ENCODE peak calls at places on chromosomes 7 and 10, in ten cellular contexts. A is CD4-positive, alpha-beta T cell; O is upper lobe of right lung; B is mammary epithelial cell; J is effector memory CD4-positive, alpha-beta T cell; H is AG04450; X is BJ; K is neuronal stem cell; G is uterus; C is cardiac muscle cell. W is an unnamed sample. For H3K27me3, the result is how much of the 10 kb centered on the place peaks cover.

GRCh38 chr7:129952164-129952652 is 552 bp downstream of the UBE2H start:
- DNase-seq in X (no peak), K (no peak), B (peak), O (peak), J (peak), C (peak), G (peak), H (no peak), A (peak), W (peak)

GRCh38 chr7:106064836-106065559 is 47.1 kb downstream of the SYPL1 start:
- DNase-seq in K (no peak), X (peak), O (peak), C (no peak), G (peak), H (peak), A (no peak), J (no peak), B (peak), W (no peak)

GRCh38 chr10:75019360-75019759 is 92.1 kb upstream of the SAMD8 start:
- DNase-seq in K (no peak), H (no peak), J (no peak), O (no peak), X (no peak), A (no peak), C (no peak), B (peak), G (no peak), W (no peak)

GRCh38 chr10:14583252-14583651 is 191.4 kb downstream of the FAM107B start:
- DNase-seq in A (peak), K (no peak), B (no peak), J (peak), G (no peak), X (no peak), C (no peak), H (no peak), O (no peak), W (no peak)

GRCh38 chr10:97319671-97320479 is 804 bp downstream of the FRAT1 start:
- DNase-seq in A (peak), K (peak), C (peak), H (no peak), J (peak), B (peak), X (no peak), O (peak), G (no peak), W (peak)

GRCh38 chr7:65287023-65287422 is 86.6 kb upstream of the ZNF92 start:
- DNase-seq in G (no peak), J (no peak), B (peak), H (no peak), A (no peak), K (no peak), O (no peak), C (no peak), X (no peak), W (no peak)

GRCh38 chr10:114691442-114691941 is 33.4 kb upstream of the ABLIM1 start:
- DNase-seq in K (no peak), O (no peak), X (no peak), B (peak), C (no peak), G (no peak), J (no peak), A (no peak), H (no peak), W (no peak)

GRCh38 chr7:109901916-109902315 is 1189.0 kb upstream of the LRRN3 start:
- DNase-seq in X (no peak), C (no peak), G (no peak), A (no peak), K (no peak), J (no peak), O (no peak), B (peak), H (no peak), W (no peak)

GRCh38 chr10:86020139-86020538 is 346.5 kb downstream of the GRID1 start:
- DNase-seq in A (no peak), X (no peak), G (no peak), J (no peak), O (no peak), B (no peak), K (no peak), H (no peak), C (no peak), W (no peak)

GRCh38 chr7:50653997-50654425 is 88.8 kb upstream of the DDC start:
- DNase-seq in X (no peak), K (no peak), O (no peak), H (no peak), A (no peak), G (peak), B (no peak), C (no peak), J (no peak), W (no peak)

GRCh38 chr7:113113912-113114311 is 4.4 kb downstream of the SMIM30 start:
- DNase-seq in J (no peak), B (no peak), C (no peak), K (peak), A (no peak), O (no peak), X (no peak), H (no peak), G (no peak), W (no peak)

GRCh38 chr10:78961760-78962159 is 107.0 kb upstream of the ZMIZ1 start:
- DNase-seq in H (no peak), X (no peak), J (no peak), O (no peak), A (no peak), C (no peak), G (no peak), B (no peak), K (no peak), W (no peak)

GRCh38 chr10:9547921-9548904 is 1469.5 kb upstream of the CELF2 start:
- DNase-seq in B (no peak), A (no peak), O (no peak), X (no peak), C (no peak), J (no peak), H (no peak), K (no peak), G (no peak), W (no peak)

GRCh38 chr7:154853727-154854095 is 149.2 kb downstream of the PAXIP1 start:
- DNase-seq in C (no peak), X (no peak), H (no peak), A (no peak), G (no peak), J (no peak), B (no peak), O (no peak), K (no peak), W (no peak)

GRCh38 chr7:45217358-45217757 is 59.8 kb downstream of the RAMP3 start:
- DNase-seq in K (no peak), X (no peak), C (peak), J (no peak), G (no peak), O (no peak), H (no peak), A (no peak), B (no peak), W (no peak)

GRCh38 chr10:95183132-95183450 is 10.9 kb upstream of the ACSM6 start:
- DNase-seq in J (no peak), X (no peak), K (no peak), O (no peak), H (no peak), B (no peak), G (no peak), C (no peak), A (no peak), W (no peak)

GRCh38 chr7:47379629-47380324 is 202.1 kb downstream of the TNS3 start:
- DNase-seq in H (peak), B (peak), G (peak), K (peak), C (peak), X (no peak), A (no peak), O (peak), J (no peak), W (no peak)

GRCh38 chr10:12965571-12965970 is 35.9 kb downstream of the CCDC3 start:
- DNase-seq in O (no peak), B (no peak), X (no peak), H (peak), C (no peak), A (no peak), G (no peak), K (no peak), J (no peak), W (no peak)

GRCh38 chr10:33315891-33316290 is 18.6 kb downstream of the NRP1 start:
- DNase-seq in O (no peak), C (no peak), H (no peak), K (no peak), B (no peak), X (no peak), G (no peak), J (no peak), A (no peak), W (no peak)

DNA sequence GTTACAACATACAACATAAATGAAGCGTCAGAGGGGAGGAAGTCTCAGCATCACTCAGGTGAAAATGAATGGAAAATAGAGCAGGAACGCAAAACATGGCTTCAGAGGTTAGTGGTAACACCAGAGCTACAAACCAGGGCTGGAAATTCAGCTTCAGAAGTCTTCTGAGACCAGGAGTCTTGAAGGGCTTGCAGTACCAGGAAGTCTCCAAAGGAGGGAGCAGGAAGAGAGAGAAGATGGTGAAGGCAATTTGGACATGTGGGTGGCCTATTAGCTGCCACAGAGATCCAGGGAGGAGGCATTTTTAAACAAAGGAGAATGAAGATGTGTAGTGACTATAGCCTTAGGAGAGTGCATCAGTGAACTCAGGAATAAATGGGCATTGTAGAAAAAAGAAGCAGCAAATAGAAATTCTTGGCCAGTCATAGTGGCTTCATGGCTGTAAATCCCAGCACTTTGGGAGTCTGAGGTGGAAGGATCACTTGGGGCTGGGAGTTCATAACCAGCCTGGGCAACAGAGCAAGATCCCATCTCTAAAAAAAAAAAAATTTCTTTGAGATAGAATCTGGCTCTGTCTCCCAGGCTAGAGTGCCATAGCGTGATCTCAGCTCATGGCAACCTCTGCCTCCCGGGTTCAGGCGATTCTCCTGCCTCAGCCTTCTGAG is 9.3 kb upstream of the TET1 start:
- DNase-seq in A (no peak), H (peak), X (no peak), J (no peak), G (peak), O (no peak), B (peak), C (peak), K (peak), W (no peak)
- H3K27me3 ChIP-seq in A (under half), H (under half), X (under half), J (under half), G (under half), O (under half), B (under half), C (under half), K (under half), W (under half)

GRCh38 chr7:25256424-25256823 is 28.1 kb upstream of the NPVF start:
- DNase-seq in B (no peak), H (no peak), X (no peak), O (no peak), C (peak), A (no peak), K (no peak), J (no peak), G (no peak), W (no peak)
- H3K27me3 ChIP-seq in B (under half), H (under half), X (under half), O (under half), C (under half), A (under half), K (under half), J (under half), G (under half), W (under half)

GRCh38 chr10:123967626-123968243 is 76.1 kb upstream of the CPXM2 start:
- DNase-seq in X (no peak), H (no peak), A (no peak), K (peak), B (peak), G (peak), O (peak), J (no peak), C (peak), W (peak)

GRCh38 chr10:123972481-123973401 is 81.1 kb upstream of the CPXM2 start:
- DNase-seq in B (no peak), J (no peak), C (peak), H (no peak), G (no peak), K (peak), A (no peak), O (no peak), X (no peak), W (no peak)

GRCh38 chr10:123970207-123970926 is 78.8 kb upstream of the CPXM2 start:
- DNase-seq in B (no peak), K (no peak), C (peak), G (no peak), X (no peak), J (no peak), H (no peak), O (no peak), A (no peak), W (no peak)

GRCh38 chr10:123974406-123974805 is 82.8 kb upstream of the CPXM2 start:
- DNase-seq in X (no peak), H (no peak), G (no peak), K (no peak), A (no peak), B (peak), O (no peak), C (no peak), J (no peak), W (no peak)

GRCh38 chr10:123970927-123971286 is 79.3 kb upstream of the CPXM2 start:
- DNase-seq in H (no peak), B (no peak), C (no peak), G (no peak), K (no peak), O (no peak), X (no peak), A (no peak), J (no peak), W (no peak)
- H3K27me3 ChIP-seq in H (under half), B (under half), C (half or more), G (under half), K (under half), O (half or more), X (under half), A (half or more), J (under half), W (under half)

GRCh38 chr7:96996111-96996936 is 9.0 kb upstream of the DLX6 start:
- DNase-seq in H (no peak), G (no peak), B (no peak), J (no peak), X (no peak), O (no peak), A (no peak), C (no peak), K (peak), W (no peak)

GRCh38 chr7:96996937-96997511 is 8.3 kb upstream of the DLX6 start:
- DNase-seq in J (no peak), O (no peak), H (no peak), A (no peak), K (peak), B (no peak), X (no peak), C (no peak), G (no peak), W (no peak)

GRCh38 chr7:96997512-96998032 is 7.8 kb upstream of the DLX6 start:
- DNase-seq in G (no peak), H (no peak), C (no peak), O (no peak), J (no peak), X (no peak), A (no peak), B (no peak), K (peak), W (no peak)

GRCh38 chr7:96993980-96994379 is 11.4 kb upstream of the DLX6 start:
- DNase-seq in J (no peak), B (no peak), G (no peak), O (no peak), K (no peak), H (no peak), C (no peak), A (no peak), X (no peak), W (no peak)

GRCh38 chr7:96995406-96996110 is 9.8 kb upstream of the DLX6 start:
- DNase-seq in C (no peak), A (no peak), B (no peak), X (no peak), H (no peak), G (no peak), J (no peak), K (peak), O (peak), W (no peak)
- H3K27me3 ChIP-seq in C (half or more), A (half or more), B (half or more), X (half or more), H (half or more), G (half or more), J (under half), K (under half), O (half or more), W (under half)

GRCh38 chr7:27245798-27246691 is 3.4 kb downstream of the EVX1 start:
- DNase-seq in X (no peak), O (no peak), A (no peak), K (no peak), B (peak), H (no peak), G (no peak), C (no peak), J (no peak), W (no peak)
- H3K27me3 ChIP-seq in X (half or more), O (half or more), A (half or more), K (half or more), B (half or more), H (half or more), G (half or more), C (half or more), J (half or more), W (under half)

GRCh38 chr7:157673573-157673972 is 336.8 kb downstream of the DNAJB6 start:
- DNase-seq in J (no peak), O (peak), A (no peak), H (no peak), X (no peak), C (no peak), B (no peak), G (no peak), K (no peak), W (no peak)
- H3K27me3 ChIP-seq in J (under half), O (under half), A (under half), H (under half), X (under half), C (under half), B (under half), G (under half), K (under half), W (under half)

GRCh38 chr10:34430685-34431084 is 384.4 kb downstream of the PARD3 start:
- DNase-seq in C (no peak), K (no peak), H (no peak), A (no peak), G (no peak), X (no peak), O (no peak), B (no peak), J (no peak), W (no peak)
- H3K27me3 ChIP-seq in C (under half), K (under half), H (under half), A (under half), G (under half), X (under half), O (under half), B (under half), J (under half), W (under half)

GRCh38 chr10:118633801-118634200 is 38.4 kb upstream of the PRLHR start:
- DNase-seq in H (no peak), J (no peak), G (no peak), O (no peak), A (no peak), C (no peak), X (no peak), B (no peak), K (no peak), W (no peak)
- H3K27me3 ChIP-seq in H (under half), J (under half), G (under half), O (under half), A (under half), C (under half), X (under half), B (under half), K (under half), W (under half)

W was measured in GM06990.